ENCODE peak calls at places on chromosomes 7 and 10, in six cellular contexts. O, Y, K, Q, Z and W are unnamed samples.

GRCh38 chr7:46291601-46292150 is 370.6 kb upstream of the IGFBP3 start:
- DNase-seq in O (peak; percentile 78), Y (no peak), K (no peak), Q (no peak), Z (peak; percentile 82), W (no peak)

GRCh38 chr10:82256275-82256674 is 381.3 kb downstream of the NRG3 start:
- DNase-seq in O (no peak), Y (no peak), K (no peak), Q (no peak), Z (no peak), W (no peak)

GRCh38 chr10:130606001-130606405 is 469.8 kb downstream of the GLRX3 start:
- DNase-seq in O (no peak), Y (no peak), K (no peak), Q (peak; percentile 21), Z (no peak), W (no peak)

GRCh38 chr7:124671976-124672375 is 93.6 kb downstream of the GPR37 start:
- DNase-seq in O (no peak), Y (no peak), K (no peak), Q (no peak), Z (peak; percentile 12), W (no peak)

GRCh38 chr7:143504937-143505297 is 27.2 kb downstream of the TAS2R41 start:
- DNase-seq in O (no peak), Y (no peak), K (no peak), Q (no peak), Z (no peak), W (no peak)

GRCh38 chr10:16787361-16787791 is 29.8 kb downstream of the RSU1 start:
- DNase-seq in O (peak; percentile 46), Y (no peak), K (peak; percentile 48), Q (no peak), Z (no peak), W (no peak)

GRCh38 chr7:21064698-21065648 is 278.3 kb upstream of the SP8 start:
- DNase-seq in O (no peak), Y (no peak), K (no peak), Q (no peak), Z (no peak), W (no peak)

GRCh38 chr7:98996162-98996552 is 117.8 kb downstream of the TRRAP start:
- DNase-seq in O (peak; percentile 88), Y (no peak), K (no peak), Q (no peak), Z (no peak), W (no peak)